ENCODE peak calls at places on chromosomes 16 and 17, in nine cellular contexts. I is NCI-H345; J is nephron progenitor cell; P is hepatocyte; N is memory B cell; B is activated T-cell treated with anti-CD3 and anti-CD28 coated beads for 24 hours; G is neural progenitor cell; V is cardiac fibroblast; A is activated CD4-positive, alpha-beta T cell treated with anti-CD3 and anti-CD28 coated beads, Interleukin-2, amount 50 U/mL, for 24 hours. M is an unnamed sample.

GRCh38 chr16:87412371-87412995 is 20.3 kb downstream of the MAP1LC3B start:
- DNase-seq in V (no peak), B (no peak), G (no peak), N (no peak), P (no peak), I (no peak), J (no peak), A (no peak), M (no peak)

GRCh38 chr17:78781339-78782304 is at the start of gene CYTH1:
- DNase-seq in N (no peak), V (peak), A (no peak), P (peak), B (no peak), G (peak), I (peak), J (peak), M (no peak)

GRCh38 chr16:30186782-30187555 is 3.6 kb downstream of the CORO1A start:
- DNase-seq in N (peak), A (peak), I (no peak), J (peak), G (peak), P (peak), V (peak), B (peak), M (peak)

GRCh38 chr16:3485821-3486505 is 9.3 kb downstream of the C16orf90 start:
- DNase-seq in V (no peak), J (no peak), N (no peak), I (no peak), G (peak), B (no peak), P (no peak), A (no peak), M (no peak)

GRCh38 chr17:10304758-10305300 is 68.0 kb downstream of the MYH13 start:
- DNase-seq in B (no peak), A (no peak), J (no peak), V (no peak), N (no peak), I (no peak), P (no peak), G (no peak), M (no peak)

GRCh38 chr17:7408341-7408740 is 696 bp downstream of the NLGN2 start:
- DNase-seq in N (no peak), V (no peak), J (no peak), B (no peak), P (no peak), A (no peak), I (no peak), G (no peak), M (no peak)

GRCh38 chr17:7705269-7706255 is 560 bp downstream of the EFNB3 start:
- DNase-seq in J (peak), A (no peak), I (no peak), G (peak), B (no peak), V (no peak), P (no peak), N (no peak), M (no peak)

GRCh38 chr17:56638536-56639177 is 45.2 kb downstream of the NOG start:
- DNase-seq in J (no peak), B (no peak), G (no peak), A (no peak), I (no peak), N (no peak), V (no peak), P (peak), M (no peak)

GRCh38 chr16:10949424-10949970 is 5.1 kb downstream of the CLEC16A start:
- DNase-seq in A (no peak), G (peak), V (peak), P (no peak), I (no peak), J (peak), B (no peak), N (peak), M (peak)

GRCh38 chr16:64590516-64590915 is 531.3 kb downstream of the CDH11 start:
- DNase-seq in J (no peak), N (no peak), I (no peak), G (no peak), V (peak), A (no peak), B (no peak), P (no peak), M (no peak)

GRCh38 chr16:2267913-2268666 is at the start of gene RNPS1:
- DNase-seq in V (peak), N (peak), J (peak), G (peak), I (peak), B (peak), A (peak), P (peak), M (peak)

GRCh38 chr17:73308017-73308823 is 3.6 kb downstream of the CDC42EP4 start:
- DNase-seq in G (no peak), J (no peak), I (no peak), N (no peak), A (no peak), B (no peak), P (peak), V (peak), M (no peak)

GRCh38 chr17:72169823-72170222 is 49.0 kb downstream of the SOX9 start:
- DNase-seq in B (no peak), N (no peak), J (no peak), G (no peak), A (no peak), V (no peak), P (no peak), I (no peak), M (no peak)

GRCh38 chr17:34620458-34620857 is 41.1 kb downstream of the TMEM132E start:
- DNase-seq in N (no peak), V (no peak), B (no peak), J (no peak), A (no peak), P (no peak), I (peak), G (no peak), M (no peak)

GRCh38 chr17:36682804-36683203 is 81.4 kb downstream of the MRM1 start:
- DNase-seq in B (no peak), N (no peak), G (no peak), I (no peak), A (no peak), J (no peak), P (no peak), V (no peak), M (no peak)

GRCh38 chr16:83970430-83970815 is 2.4 kb downstream of the NECAB2 start:
- DNase-seq in V (no peak), A (no peak), B (no peak), P (no peak), J (no peak), N (no peak), G (no peak), I (no peak), M (no peak)

GRCh38 chr16:2724816-2725348 is 4.9 kb upstream of the PRSS27 start:
- DNase-seq in A (no peak), I (no peak), N (no peak), G (no peak), P (no peak), J (no peak), V (no peak), B (no peak), M (no peak)

GRCh38 chr17:68440526-68440925 is 16.8 kb downstream of the WIPI1 start:
- DNase-seq in V (no peak), I (no peak), P (no peak), B (no peak), J (no peak), G (no peak), N (no peak), A (no peak), M (no peak)

GRCh38 chr17:50269477-50270429 is 4.5 kb upstream of the TMEM92 start:
- DNase-seq in P (peak), G (peak), I (peak), J (peak), A (peak), B (peak), N (peak), V (peak), M (no peak)

GRCh38 chr16:15613676-15614075 is 29.3 kb downstream of the MARF1 start:
- DNase-seq in G (no peak), J (no peak), P (no peak), I (no peak), V (no peak), N (no peak), A (no peak), B (no peak), M (no peak)

GRCh38 chr17:73186283-73186682 is 6.6 kb upstream of the COG1 start:
- DNase-seq in I (no peak), N (no peak), A (no peak), J (no peak), B (no peak), V (no peak), G (no peak), P (no peak), M (no peak)

GRCh38 chr16:11583171-11583570 is 3.5 kb downstream of the LITAF start:
- DNase-seq in V (peak), P (no peak), B (no peak), G (no peak), I (no peak), J (no peak), A (no peak), N (no peak), M (no peak)

GRCh38 chr16:50066482-50067289 is 916 bp downstream of the HEATR3 start:
- DNase-seq in A (no peak), N (no peak), G (no peak), V (no peak), J (no peak), P (no peak), B (no peak), I (no peak), M (no peak)

GRCh38 chr17:63926164-63926563 is 6.0 kb downstream of the CD79B start:
- DNase-seq in B (no peak), N (no peak), P (no peak), I (no peak), J (no peak), G (no peak), A (no peak), V (no peak), M (no peak)

M was measured in activated CD4-positive, CD25-positive, alpha-beta regulatory T cell.